ENCODE peak calls at places on chromosomes 16 and 17, in ten cellular contexts. Z is smooth muscle cell of the brain vasculature; H is T-helper 2 cell; D is activated T-cell treated with anti-CD3 and anti-CD28 coated beads for 24 hours; B is thyroid gland; I is activated CD4-positive, alpha-beta T cell treated with anti-CD3 and anti-CD28 coated beads for 48 hours; A is skeletal muscle cell; M is bronchial epithelial cell; S is T follicular helper cell; J is natural killer cell. K is an unnamed sample.

GRCh38 chr16:24950275-24950674 is 64.9 kb downstream of the ARHGAP17 start:
- DNase-seq in B (no peak), Z (no peak), S (no peak), H (no peak), D (no peak), J (no peak), M (no peak), I (no peak), A (peak; percentile 14), K (peak; percentile 19)

GRCh38 chr17:57135748-57136342 is 50.8 kb downstream of the AKAP1 start:
- DNase-seq in Z (no peak), I (no peak), H (no peak), D (no peak), M (no peak), A (no peak), B (no peak), S (no peak), J (no peak), K (no peak)

GRCh38 chr17:74325743-74326379 is at the start of gene KIF19:
- DNase-seq in A (no peak), Z (no peak), J (peak; percentile 53), H (peak; percentile 69), M (no peak), D (peak; percentile 44), B (peak; percentile 58), I (peak; percentile 64), S (peak; percentile 34), K (no peak)

GRCh38 chr17:57906910-57907309 is 48.3 kb downstream of the CUEDC1 start:
- DNase-seq in Z (no peak), H (no peak), A (no peak), J (no peak), M (no peak), I (no peak), B (no peak), S (no peak), D (no peak), K (no peak)

GRCh38 chr16:47538472-47538871 is 77.3 kb downstream of the PHKB start:
- DNase-seq in D (no peak), B (no peak), J (no peak), H (no peak), Z (no peak), I (no peak), M (no peak), A (no peak), S (no peak), K (no peak)

GRCh38 chr16:57503366-57503765 is 17.1 kb upstream of the DOK4 start:
- DNase-seq in A (no peak), M (no peak), S (no peak), Z (no peak), H (no peak), I (no peak), B (no peak), J (no peak), D (no peak), K (no peak)

GRCh38 chr17:28953444-28954118 is 2.3 kb upstream of the PHF12 start:
- DNase-seq in A (no peak), D (peak; percentile 37), Z (no peak), B (peak; percentile 46), I (peak; percentile 56), J (no peak), H (peak; percentile 50), M (peak; percentile 44), S (peak; percentile 33), K (no peak)

GRCh38 chr17:73901249-73901648 is 257.0 kb upstream of the SDK2 start:
- DNase-seq in Z (no peak), A (no peak), J (no peak), B (no peak), D (no peak), S (no peak), M (no peak), I (no peak), H (no peak), K (no peak)

GRCh38 chr17:73770115-73770848 is 126.0 kb upstream of the SDK2 start:
- DNase-seq in S (no peak), M (peak; percentile 78), B (peak; percentile 50), A (peak; percentile 23), Z (peak; percentile 17), I (no peak), H (no peak), J (no peak), D (no peak), K (peak; percentile 28)

GRCh38 chr16:21283521-21284289 is 5.6 kb upstream of the CRYM start:
- DNase-seq in D (no peak), I (no peak), B (peak; percentile 50), H (peak; percentile 7), M (peak; percentile 8), Z (no peak), A (no peak), J (no peak), S (no peak), K (no peak)

GRCh38 chr17:78683031-78683961 is 98.8 kb downstream of the CYTH1 start:
- DNase-seq in S (no peak), Z (no peak), I (no peak), A (no peak), D (no peak), B (no peak), J (no peak), H (no peak), M (no peak), K (no peak)

GRCh38 chr17:2466936-2467335 is 44.8 kb downstream of the METTL16 start:
- DNase-seq in H (no peak), Z (no peak), J (no peak), B (no peak), I (no peak), M (no peak), D (no peak), A (no peak), S (no peak), K (no peak)

K was measured in AG04449.